ENCODE peak calls at places on chromosomes 11 and 22, in nine cellular contexts. One of them, this sample, is unnamed.

GRCh38 chr11:74927496-74927895 is 21.4 kb downstream of the XRRA1 start:
- DNase-seq in activated T-cell treated with anti-CD3 and anti-CD28 coated beads for 48 hours: no peak
- DNase-seq in nephron progenitor cell: no peak
- DNase-seq in iris pigment epithelial cell: peak
- DNase-seq in AML-193: no peak
- DNase-seq in islet precursor cell: no peak
- DNase-seq in psoas muscle: no peak
- DNase-seq in chondrocyte: no peak
- DNase-seq in EH: no peak
- DNase-seq in this sample: no peak

GRCh38 chr22:39574779-39575551 is 4.4 kb downstream of the CACNA1I start:
- DNase-seq in chondrocyte: peak
- DNase-seq in nephron progenitor cell: no peak
- DNase-seq in islet precursor cell: peak
- DNase-seq in AML-193: no peak
- DNase-seq in iris pigment epithelial cell: peak
- DNase-seq in psoas muscle: peak
- DNase-seq in activated T-cell treated with anti-CD3 and anti-CD28 coated beads for 48 hours: no peak
- DNase-seq in EH: peak
- DNase-seq in this sample: peak

GRCh38 chr11:119691020-119691666 is 37.9 kb downstream of the NECTIN1 start:
- DNase-seq in iris pigment epithelial cell: no peak
- DNase-seq in AML-193: peak
- DNase-seq in activated T-cell treated with anti-CD3 and anti-CD28 coated beads for 48 hours: no peak
- DNase-seq in nephron progenitor cell: no peak
- DNase-seq in islet precursor cell: no peak
- DNase-seq in EH: no peak
- DNase-seq in psoas muscle: no peak
- DNase-seq in chondrocyte: no peak
- DNase-seq in this sample: no peak

GRCh38 chr11:118532091-118532490 is 1.1 kb downstream of the TMEM25 start:
- DNase-seq in iris pigment epithelial cell: no peak
- DNase-seq in nephron progenitor cell: no peak
- DNase-seq in activated T-cell treated with anti-CD3 and anti-CD28 coated beads for 48 hours: no peak
- DNase-seq in AML-193: no peak
- DNase-seq in islet precursor cell: no peak
- DNase-seq in chondrocyte: no peak
- DNase-seq in psoas muscle: no peak
- DNase-seq in EH: no peak
- DNase-seq in this sample: no peak

GRCh38 chr11:2835768-2836150 is 49.8 kb downstream of the CDKN1C start:
- DNase-seq in islet precursor cell: no peak
- DNase-seq in iris pigment epithelial cell: no peak
- DNase-seq in psoas muscle: no peak
- DNase-seq in EH: no peak
- DNase-seq in activated T-cell treated with anti-CD3 and anti-CD28 coated beads for 48 hours: no peak
- DNase-seq in AML-193: no peak
- DNase-seq in nephron progenitor cell: no peak
- DNase-seq in chondrocyte: no peak
- DNase-seq in this sample: no peak

GRCh38 chr11:46560300-46561025 is 33.4 kb downstream of the AMBRA1 start:
- DNase-seq in AML-193: peak
- DNase-seq in islet precursor cell: no peak
- DNase-seq in activated T-cell treated with anti-CD3 and anti-CD28 coated beads for 48 hours: no peak
- DNase-seq in iris pigment epithelial cell: peak
- DNase-seq in psoas muscle: no peak
- DNase-seq in chondrocyte: no peak
- DNase-seq in nephron progenitor cell: no peak
- DNase-seq in EH: peak
- DNase-seq in this sample: peak

GRCh38 chr11:129048911-129049310 is 106.2 kb upstream of the TP53AIP1 start:
- DNase-seq in AML-193: no peak
- DNase-seq in psoas muscle: no peak
- DNase-seq in EH: no peak
- DNase-seq in nephron progenitor cell: no peak
- DNase-seq in activated T-cell treated with anti-CD3 and anti-CD28 coated beads for 48 hours: no peak
- DNase-seq in chondrocyte: no peak
- DNase-seq in iris pigment epithelial cell: no peak
- DNase-seq in islet precursor cell: no peak
- DNase-seq in this sample: no peak

GRCh38 chr22:25057013-25057881 is 104.7 kb downstream of the KIAA1671 start:
- DNase-seq in nephron progenitor cell: peak
- DNase-seq in iris pigment epithelial cell: peak
- DNase-seq in AML-193: peak
- DNase-seq in chondrocyte: no peak
- DNase-seq in islet precursor cell: peak
- DNase-seq in activated T-cell treated with anti-CD3 and anti-CD28 coated beads for 48 hours: peak
- DNase-seq in EH: peak
- DNase-seq in psoas muscle: peak
- DNase-seq in this sample: peak

GRCh38 chr11:45087761-45088160 is 58.7 kb upstream of the PRDM11 start:
- DNase-seq in nephron progenitor cell: no peak
- DNase-seq in EH: peak
- DNase-seq in iris pigment epithelial cell: no peak
- DNase-seq in AML-193: no peak
- DNase-seq in islet precursor cell: no peak
- DNase-seq in activated T-cell treated with anti-CD3 and anti-CD28 coated beads for 48 hours: no peak
- DNase-seq in chondrocyte: no peak
- DNase-seq in psoas muscle: no peak
- DNase-seq in this sample: no peak

GRCh38 chr11:94272738-94273313 is 31.6 kb upstream of the IZUMO1R start:
- DNase-seq in islet precursor cell: no peak
- DNase-seq in activated T-cell treated with anti-CD3 and anti-CD28 coated beads for 48 hours: no peak
- DNase-seq in iris pigment epithelial cell: no peak
- DNase-seq in psoas muscle: no peak
- DNase-seq in chondrocyte: no peak
- DNase-seq in nephron progenitor cell: no peak
- DNase-seq in EH: no peak
- DNase-seq in AML-193: no peak
- DNase-seq in this sample: no peak

GRCh38 chr11:34028407-34028804 is 23.1 kb upstream of the CAPRIN1 start:
- DNase-seq in EH: peak
- DNase-seq in psoas muscle: peak
- DNase-seq in islet precursor cell: no peak
- DNase-seq in AML-193: no peak
- DNase-seq in activated T-cell treated with anti-CD3 and anti-CD28 coated beads for 48 hours: no peak
- DNase-seq in nephron progenitor cell: no peak
- DNase-seq in iris pigment epithelial cell: no peak
- DNase-seq in chondrocyte: no peak
- DNase-seq in this sample: peak

GRCh38 chr11:32343325-32344008 is 91.9 kb downstream of the WT1 start:
- DNase-seq in nephron progenitor cell: no peak
- DNase-seq in islet precursor cell: no peak
- DNase-seq in iris pigment epithelial cell: no peak
- DNase-seq in EH: no peak
- DNase-seq in chondrocyte: no peak
- DNase-seq in psoas muscle: no peak
- DNase-seq in AML-193: no peak
- DNase-seq in activated T-cell treated with anti-CD3 and anti-CD28 coated beads for 48 hours: no peak
- DNase-seq in this sample: no peak

GRCh38 chr11:15073361-15074205 is at the start of gene CALCB:
- DNase-seq in islet precursor cell: peak
- DNase-seq in activated T-cell treated with anti-CD3 and anti-CD28 coated beads for 48 hours: peak
- DNase-seq in EH: peak
- DNase-seq in psoas muscle: no peak
- DNase-seq in AML-193: no peak
- DNase-seq in iris pigment epithelial cell: peak
- DNase-seq in chondrocyte: no peak
- DNase-seq in nephron progenitor cell: peak
- DNase-seq in this sample: no peak

GRCh38 chr22:20298803-20299735 is 20.8 kb downstream of the DGCR6L start:
- DNase-seq in iris pigment epithelial cell: peak
- DNase-seq in psoas muscle: peak
- DNase-seq in nephron progenitor cell: peak
- DNase-seq in EH: peak
- DNase-seq in chondrocyte: no peak
- DNase-seq in islet precursor cell: peak
- DNase-seq in AML-193: no peak
- DNase-seq in activated T-cell treated with anti-CD3 and anti-CD28 coated beads for 48 hours: peak
- DNase-seq in this sample: peak

GRCh38 chr11:832529-833113 is at the start of gene CD151:
- DNase-seq in AML-193: peak
- DNase-seq in islet precursor cell: peak
- DNase-seq in chondrocyte: no peak
- DNase-seq in iris pigment epithelial cell: peak
- DNase-seq in psoas muscle: no peak
- DNase-seq in activated T-cell treated with anti-CD3 and anti-CD28 coated beads for 48 hours: peak
- DNase-seq in EH: peak
- DNase-seq in nephron progenitor cell: peak
- DNase-seq in this sample: peak

GRCh38 chr11:65791719-65792213 is 4.9 kb downstream of the OVOL1 start:
- DNase-seq in islet precursor cell: no peak
- DNase-seq in AML-193: peak
- DNase-seq in activated T-cell treated with anti-CD3 and anti-CD28 coated beads for 48 hours: peak
- DNase-seq in psoas muscle: no peak
- DNase-seq in iris pigment epithelial cell: no peak
- DNase-seq in EH: peak
- DNase-seq in chondrocyte: no peak
- DNase-seq in nephron progenitor cell: no peak
- DNase-seq in this sample: no peak

GRCh38 chr22:39234867-39235687 is 9.7 kb downstream of the PDGFB start:
- DNase-seq in islet precursor cell: no peak
- DNase-seq in EH: no peak
- DNase-seq in AML-193: no peak
- DNase-seq in chondrocyte: no peak
- DNase-seq in iris pigment epithelial cell: no peak
- DNase-seq in psoas muscle: peak
- DNase-seq in activated T-cell treated with anti-CD3 and anti-CD28 coated beads for 48 hours: no peak
- DNase-seq in nephron progenitor cell: no peak
- DNase-seq in this sample: peak

GRCh38 chr22:50269573-50270301 is 443 bp downstream of the MAPK11 start:
- DNase-seq in EH: peak
- DNase-seq in islet precursor cell: no peak
- DNase-seq in iris pigment epithelial cell: peak
- DNase-seq in chondrocyte: no peak
- DNase-seq in activated T-cell treated with anti-CD3 and anti-CD28 coated beads for 48 hours: peak
- DNase-seq in psoas muscle: no peak
- DNase-seq in nephron progenitor cell: peak
- DNase-seq in AML-193: no peak
- DNase-seq in this sample: peak

GRCh38 chr11:44101098-44101497 is 5.6 kb downstream of the EXT2 start:
- DNase-seq in activated T-cell treated with anti-CD3 and anti-CD28 coated beads for 48 hours: no peak
- DNase-seq in islet precursor cell: no peak
- DNase-seq in chondrocyte: no peak
- DNase-seq in EH: no peak
- DNase-seq in psoas muscle: no peak
- DNase-seq in iris pigment epithelial cell: no peak
- DNase-seq in nephron progenitor cell: no peak
- DNase-seq in AML-193: no peak
- DNase-seq in this sample: no peak

GRCh38 chr11:109939176-109939810 is 153.9 kb upstream of the ZC3H12C start:
- DNase-seq in iris pigment epithelial cell: peak
- DNase-seq in activated T-cell treated with anti-CD3 and anti-CD28 coated beads for 48 hours: no peak
- DNase-seq in psoas muscle: no peak
- DNase-seq in AML-193: peak
- DNase-seq in EH: peak
- DNase-seq in islet precursor cell: peak
- DNase-seq in nephron progenitor cell: peak
- DNase-seq in chondrocyte: no peak
- DNase-seq in this sample: peak

GRCh38 chr11:131037873-131038272 is 121.6 kb upstream of the SNX19 start:
- DNase-seq in AML-193: no peak
- DNase-seq in chondrocyte: no peak
- DNase-seq in iris pigment epithelial cell: no peak
- DNase-seq in EH: peak
- DNase-seq in nephron progenitor cell: no peak
- DNase-seq in psoas muscle: no peak
- DNase-seq in activated T-cell treated with anti-CD3 and anti-CD28 coated beads for 48 hours: no peak
- DNase-seq in islet precursor cell: no peak
- DNase-seq in this sample: no peak

GRCh38 chr11:6474806-6475500 is 1.2 kb upstream of the TRIM3 start:
- DNase-seq in chondrocyte: no peak
- DNase-seq in activated T-cell treated with anti-CD3 and anti-CD28 coated beads for 48 hours: no peak
- DNase-seq in nephron progenitor cell: no peak
- DNase-seq in iris pigment epithelial cell: no peak
- DNase-seq in EH: peak
- DNase-seq in psoas muscle: no peak
- DNase-seq in AML-193: no peak
- DNase-seq in islet precursor cell: no peak
- DNase-seq in this sample: no peak

GRCh38 chr11:113764522-113764921 is 9.0 kb downstream of the ZW10 start:
- DNase-seq in iris pigment epithelial cell: no peak
- DNase-seq in activated T-cell treated with anti-CD3 and anti-CD28 coated beads for 48 hours: no peak
- DNase-seq in chondrocyte: no peak
- DNase-seq in nephron progenitor cell: no peak
- DNase-seq in psoas muscle: no peak
- DNase-seq in EH: no peak
- DNase-seq in AML-193: no peak
- DNase-seq in islet precursor cell: no peak
- DNase-seq in this sample: no peak

GRCh38 chr11:35141034-35141433 is 2.1 kb downstream of the CD44 start:
- DNase-seq in AML-193: no peak
- DNase-seq in activated T-cell treated with anti-CD3 and anti-CD28 coated beads for 48 hours: no peak
- DNase-seq in chondrocyte: no peak
- DNase-seq in nephron progenitor cell: no peak
- DNase-seq in iris pigment epithelial cell: no peak
- DNase-seq in psoas muscle: no peak
- DNase-seq in islet precursor cell: no peak
- DNase-seq in EH: peak
- DNase-seq in this sample: peak

GRCh38 chr11:6502382-6502781 is 5.3 kb downstream of the DNHD1 start:
- DNase-seq in iris pigment epithelial cell: no peak
- DNase-seq in psoas muscle: no peak
- DNase-seq in AML-193: no peak
- DNase-seq in activated T-cell treated with anti-CD3 and anti-CD28 coated beads for 48 hours: no peak
- DNase-seq in nephron progenitor cell: no peak
- DNase-seq in EH: no peak
- DNase-seq in islet precursor cell: no peak
- DNase-seq in chondrocyte: no peak
- DNase-seq in this sample: no peak

This sample was measured in dermis blood vessel endothelial cell.